ENCODE peak calls at places on chromosome 13, in nine cellular contexts. R, M, K, O, Y, U, J, A and L are unnamed samples.

GRCh38 chr13:109725995-109726637 is 60.3 kb downstream of the IRS2 start:
- DNase-seq in R (no peak), M (no peak), K (no peak), O (no peak), Y (no peak), U (no peak), J (no peak), A (no peak), L (no peak)

GRCh38 chr13:79483302-79483701 is 2.3 kb downstream of the NDFIP2 start:
- DNase-seq in R (no peak), M (no peak), K (no peak), O (peak), Y (no peak), U (no peak), J (peak), A (no peak), L (no peak)

GRCh38 chr13:23449386-23450162 is 16.1 kb upstream of the SACS start:
- DNase-seq in R (no peak), M (no peak), K (peak), O (no peak), Y (no peak), U (no peak), J (no peak), A (no peak), L (no peak)

GRCh38 chr13:96629331-96629730 is 364.9 kb downstream of the OXGR1 start:
- DNase-seq in R (no peak), M (no peak), K (no peak), O (no peak), Y (no peak), U (no peak), J (no peak), A (no peak), L (no peak)

GRCh38 chr13:112954488-112955270 is 14.3 kb upstream of the MCF2L start:
- DNase-seq in R (no peak), M (no peak), K (no peak), O (no peak), Y (no peak), U (no peak), J (no peak), A (peak), L (no peak)

GRCh38 chr13:49216334-49216733 is 3.8 kb upstream of the MLNR start:
- DNase-seq in R (no peak), M (no peak), K (no peak), O (no peak), Y (no peak), U (no peak), J (no peak), A (no peak), L (no peak)

GRCh38 chr13:48477191-48477855 is 55.6 kb downstream of the RCBTB2 start:
- DNase-seq in R (no peak), M (no peak), K (no peak), O (no peak), Y (no peak), U (no peak), J (no peak), A (no peak), L (no peak)

GRCh38 chr13:24506698-24507335 is 5.8 kb downstream of the PARP4 start:
- DNase-seq in R (no peak), M (no peak), K (no peak), O (no peak), Y (no peak), U (no peak), J (no peak), A (no peak), L (no peak)

GRCh38 chr13:81017525-81018152 is 676.7 kb upstream of the SPRY2 start:
- DNase-seq in R (no peak), M (no peak), K (peak), O (peak), Y (no peak), U (peak), J (peak), A (no peak), L (peak)

GRCh38 chr13:109074436-109074835 is 445.0 kb downstream of the MYO16 start:
- DNase-seq in R (no peak), M (no peak), K (no peak), O (no peak), Y (no peak), U (no peak), J (no peak), A (no peak), L (no peak)

GRCh38 chr13:102361113-102361512 is 40.7 kb downstream of the FGF14 start:
- DNase-seq in R (no peak), M (no peak), K (no peak), O (no peak), Y (no peak), U (no peak), J (no peak), A (no peak), L (no peak)

GRCh38 chr13:39457274-39457673 is 145.7 kb downstream of the LHFPL6 start:
- DNase-seq in R (no peak), M (no peak), K (no peak), O (no peak), Y (no peak), U (no peak), J (no peak), A (no peak), L (no peak)

GRCh38 chr13:83980322-83980721 is 98.0 kb upstream of the SLITRK1 start:
- DNase-seq in R (no peak), M (no peak), K (no peak), O (no peak), Y (no peak), U (no peak), J (no peak), A (no peak), L (no peak)

GRCh38 chr13:113820813-113821651 is 42.8 kb downstream of the GAS6 start:
- DNase-seq in R (peak), M (peak), K (no peak), O (peak), Y (peak), U (peak), J (peak), A (peak), L (peak)

GRCh38 chr13:42099962-42100675 is 51.7 kb downstream of the DGKH start:
- DNase-seq in R (no peak), M (no peak), K (no peak), O (no peak), Y (no peak), U (no peak), J (no peak), A (no peak), L (no peak)

GRCh38 chr13:54563286-54563685 is 1534.7 kb downstream of the OLFM4 start:
- DNase-seq in R (no peak), M (no peak), K (no peak), O (no peak), Y (no peak), U (no peak), J (no peak), A (no peak), L (no peak)

GRCh38 chr13:73765651-73766384 is 368.4 kb downstream of the KLF12 start:
- DNase-seq in R (no peak), M (peak), K (peak), O (peak), Y (peak), U (no peak), J (peak), A (peak), L (peak)

GRCh38 chr13:53052675-53053074 is 24.1 kb downstream of the OLFM4 start:
- DNase-seq in R (no peak), M (no peak), K (no peak), O (no peak), Y (no peak), U (no peak), J (no peak), A (no peak), L (no peak)

GRCh38 chr13:99196466-99197256 is 4.0 kb upstream of the UBAC2 start:
- DNase-seq in R (no peak), M (no peak), K (no peak), O (no peak), Y (no peak), U (no peak), J (no peak), A (no peak), L (no peak)

GRCh38 chr13:32264407-32264806 is 50.8 kb downstream of the ZAR1L start:
- DNase-seq in R (no peak), M (peak), K (no peak), O (peak), Y (peak), U (no peak), J (peak), A (peak), L (no peak)

GRCh38 chr13:29746167-29746677 is 104.2 kb downstream of the UBL3 start:
- DNase-seq in R (no peak), M (no peak), K (no peak), O (no peak), Y (no peak), U (no peak), J (peak), A (no peak), L (no peak)

GRCh38 chr13:30181856-30182651 is 125.3 kb downstream of the KATNAL1 start:
- DNase-seq in R (no peak), M (no peak), K (peak), O (no peak), Y (no peak), U (no peak), J (no peak), A (no peak), L (no peak)

GRCh38 chr13:105410602-105411001 is 1124.9 kb downstream of the EFNB2 start:
- DNase-seq in R (no peak), M (peak), K (peak), O (peak), Y (peak), U (peak), J (peak), A (no peak), L (no peak)

GRCh38 chr13:73870970-73871935 is 263.0 kb downstream of the KLF12 start:
- DNase-seq in R (no peak), M (no peak), K (no peak), O (peak), Y (no peak), U (no peak), J (peak), A (no peak), L (no peak)

GRCh38 chr13:105471683-105472082 is 1063.8 kb downstream of the EFNB2 start:
- DNase-seq in R (no peak), M (no peak), K (no peak), O (peak), Y (no peak), U (no peak), J (peak), A (no peak), L (no peak)

GRCh38 chr13:24215007-24215633 is 54.6 kb downstream of the SPATA13 start:
- DNase-seq in R (no peak), M (no peak), K (no peak), O (no peak), Y (no peak), U (no peak), J (no peak), A (no peak), L (no peak)

GRCh38 chr13:78607409-78608253 is 4.3 kb upstream of the POU4F1 start:
- DNase-seq in R (no peak), M (no peak), K (peak), O (no peak), Y (no peak), U (no peak), J (no peak), A (no peak), L (no peak)

GRCh38 chr13:95784161-95784880 is 107.4 kb downstream of the DNAJC3 start:
- DNase-seq in R (peak), M (no peak), K (no peak), O (peak), Y (no peak), U (peak), J (peak), A (no peak), L (peak)

GRCh38 chr13:66341978-66342377 is 888.2 kb downstream of the PCDH9 start:
- DNase-seq in R (no peak), M (no peak), K (no peak), O (peak), Y (no peak), U (no peak), J (no peak), A (no peak), L (no peak)

GRCh38 chr13:20188649-20189553 is 3.8 kb downstream of the GJB2 start:
- DNase-seq in R (no peak), M (no peak), K (peak), O (no peak), Y (no peak), U (peak), J (no peak), A (no peak), L (no peak)
- TF ChIP-seq CTCF in R (no peak), M (no peak), K (peak), O (no peak), Y (no peak), U (no peak), J (no peak), A (no peak), L (no peak)

DNA sequence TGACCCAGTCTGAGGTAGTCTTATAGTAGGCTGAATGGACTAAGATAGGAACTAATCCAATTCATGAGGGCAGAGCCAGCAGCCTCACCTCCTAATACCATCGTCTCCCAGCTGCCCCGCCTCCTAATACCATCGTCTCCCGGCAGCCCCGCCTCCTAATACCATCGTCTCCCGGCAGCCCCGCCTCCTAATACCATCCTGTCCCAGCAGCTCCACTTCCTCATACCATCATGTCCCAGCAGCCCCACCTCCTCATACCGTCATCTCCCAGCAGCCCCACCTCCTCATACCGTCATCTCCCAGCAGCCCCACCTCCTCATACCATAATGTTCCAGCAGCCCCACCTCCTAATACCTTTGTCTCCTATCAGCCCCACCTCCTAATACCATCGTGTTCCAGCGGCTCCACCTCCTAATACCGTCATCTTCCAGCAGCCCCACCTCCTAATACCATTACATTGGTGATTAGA is 2.5 kb upstream of the ARGLU1 start:
- DNase-seq in R (peak), M (peak), K (peak), O (peak), Y (peak), U (peak), J (peak), A (peak), L (no peak)
- H3K4me3 ChIP-seq in R (no peak), M (no peak), K (peak), O (no peak), Y (peak), U (peak), J (no peak), A (peak), L (no peak)

GRCh38 chr13:44649834-44650233 is 73.7 kb upstream of the TSC22D1 start:
- DNase-seq in R (no peak), M (no peak), K (no peak), O (no peak), Y (no peak), U (no peak), J (no peak), A (no peak), L (no peak)

GRCh38 chr13:44651724-44652123 is 75.6 kb upstream of the TSC22D1 start:
- DNase-seq in R (no peak), M (no peak), K (no peak), O (no peak), Y (no peak), U (no peak), J (no peak), A (no peak), L (no peak)

GRCh38 chr13:44652223-44652622 is 76.1 kb upstream of the TSC22D1 start:
- DNase-seq in R (no peak), M (no peak), K (no peak), O (no peak), Y (no peak), U (no peak), J (peak), A (no peak), L (no peak)

GRCh38 chr13:44653261-44653660 is 77.1 kb upstream of the TSC22D1 start:
- DNase-seq in R (peak), M (no peak), K (no peak), O (peak), Y (no peak), U (no peak), J (peak), A (no peak), L (no peak)

GRCh38 chr13:44651209-44651608 is 75.1 kb upstream of the TSC22D1 start:
- DNase-seq in R (no peak), M (no peak), K (no peak), O (no peak), Y (no peak), U (no peak), J (no peak), A (no peak), L (no peak)
- TF ChIP-seq CTCF in R (no peak), M (no peak), K (no peak), O (no peak), Y (no peak), U (no peak), J (no peak), A (no peak), L (peak)

GRCh38 chr13:50911051-50911690 is 1.6 kb downstream of the RNASEH2B start:
- DNase-seq in R (no peak), M (no peak), K (peak), O (peak), Y (no peak), U (no peak), J (peak), A (no peak), L (no peak)
- H3K4me3 ChIP-seq in R (no peak), M (peak), K (peak), O (peak), Y (peak), U (peak), J (peak), A (peak), L (peak)

DNA sequence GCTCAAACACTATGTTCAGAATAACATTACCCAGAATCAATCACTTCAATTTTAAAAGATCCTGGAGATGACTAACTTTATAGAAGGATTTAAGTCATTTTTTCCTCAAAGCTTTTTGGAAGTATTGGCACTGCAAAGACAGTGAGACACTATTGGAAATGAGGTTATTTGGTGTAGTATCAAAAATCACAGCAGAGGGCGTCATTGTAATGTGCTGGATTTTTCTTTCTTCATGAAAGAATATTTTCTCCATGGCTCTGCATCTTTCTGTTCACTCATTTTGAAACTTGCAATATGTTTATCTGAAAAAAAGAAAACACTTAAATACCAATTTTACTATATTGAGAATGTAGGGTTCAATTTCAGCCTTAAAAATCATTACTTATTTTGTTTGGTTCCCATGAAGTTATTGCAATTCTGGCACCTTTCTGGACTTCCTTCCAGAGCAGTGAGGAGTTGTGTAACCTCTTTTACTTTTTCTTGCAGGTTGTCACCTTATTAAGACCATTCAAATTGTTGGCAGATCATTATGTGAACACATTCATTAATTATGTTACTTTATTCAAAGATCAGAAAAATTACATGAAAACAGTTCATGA is 3.7 kb upstream of the CSNK1A1L start:
- DNase-seq in R (peak), M (no peak), K (peak), O (peak), Y (no peak), U (peak), J (peak), A (no peak), L (no peak)
- TF ChIP-seq CTCF in R (peak), M (peak), K (peak), O (peak), Y (peak), U (peak), J (peak), A (peak), L (peak)

DNA sequence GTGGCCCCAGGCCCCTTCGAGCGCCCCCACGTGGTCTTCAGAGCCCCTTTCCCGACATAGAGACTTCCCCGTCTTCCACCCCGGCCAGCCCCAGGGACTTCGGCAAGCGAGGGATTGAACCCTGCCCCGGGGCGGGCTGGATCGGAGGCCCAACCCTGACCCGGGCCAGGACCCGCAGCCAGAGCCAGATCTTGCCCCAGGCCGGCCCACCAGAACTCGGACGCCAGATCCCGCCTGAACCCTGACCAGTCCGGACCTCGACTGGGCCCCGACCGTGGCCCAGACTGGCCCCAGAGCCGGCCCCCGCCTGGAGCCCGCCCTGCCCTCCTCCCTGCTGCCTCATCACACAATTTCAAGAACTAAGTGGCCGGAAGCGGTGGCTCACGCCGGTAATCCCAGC is 253 bp upstream of the TPTE2 start:
- DNase-seq in R (no peak), M (no peak), K (no peak), O (no peak), Y (no peak), U (no peak), J (no peak), A (no peak), L (no peak)
- H3K4me3 ChIP-seq in R (no peak), M (no peak), K (no peak), O (no peak), Y (no peak), U (no peak), J (no peak), A (no peak), L (no peak)

DNA sequence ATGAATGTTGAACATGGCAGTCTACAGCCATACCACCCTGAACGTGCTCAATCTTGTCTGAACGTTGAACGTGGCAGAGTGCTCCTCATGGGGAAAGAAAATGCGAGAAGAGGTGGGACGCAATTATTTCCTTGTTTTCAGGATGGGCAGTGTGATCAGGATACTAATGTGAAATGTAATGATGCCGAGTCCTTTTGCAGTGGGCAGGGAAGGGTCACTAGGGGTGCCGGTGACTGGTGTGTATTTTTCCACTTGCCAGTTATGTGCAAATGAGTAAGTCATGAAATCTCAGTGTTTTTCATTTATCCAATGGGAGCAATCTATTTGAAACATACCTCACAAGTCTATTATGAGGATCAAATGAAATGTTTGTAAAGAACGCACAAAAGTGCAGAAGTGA is 84.8 kb downstream of the LNX2 start:
- DNase-seq in R (no peak), M (no peak), K (no peak), O (peak), Y (no peak), U (peak), J (no peak), A (no peak), L (no peak)
- TF ChIP-seq CTCF in R (no peak), M (no peak), K (no peak), O (no peak), Y (no peak), U (peak), J (no peak), A (no peak), L (no peak)

GRCh38 chr13:20867408-20867807 is 35.1 kb downstream of the XPO4 start:
- DNase-seq in R (no peak), M (no peak), K (no peak), O (no peak), Y (no peak), U (no peak), J (no peak), A (no peak), L (no peak)

GRCh38 chr13:20877902-20878301 is 24.6 kb downstream of the XPO4 start:
- DNase-seq in R (no peak), M (no peak), K (no peak), O (no peak), Y (no peak), U (no peak), J (no peak), A (no peak), L (no peak)

GRCh38 chr13:20870829-20871228 is 31.7 kb downstream of the XPO4 start:
- DNase-seq in R (no peak), M (no peak), K (no peak), O (no peak), Y (no peak), U (no peak), J (no peak), A (no peak), L (no peak)

GRCh38 chr13:20869540-20869939 is 33.0 kb downstream of the XPO4 start:
- DNase-seq in R (no peak), M (no peak), K (no peak), O (peak), Y (no peak), U (no peak), J (peak), A (no peak), L (no peak)

DNA sequence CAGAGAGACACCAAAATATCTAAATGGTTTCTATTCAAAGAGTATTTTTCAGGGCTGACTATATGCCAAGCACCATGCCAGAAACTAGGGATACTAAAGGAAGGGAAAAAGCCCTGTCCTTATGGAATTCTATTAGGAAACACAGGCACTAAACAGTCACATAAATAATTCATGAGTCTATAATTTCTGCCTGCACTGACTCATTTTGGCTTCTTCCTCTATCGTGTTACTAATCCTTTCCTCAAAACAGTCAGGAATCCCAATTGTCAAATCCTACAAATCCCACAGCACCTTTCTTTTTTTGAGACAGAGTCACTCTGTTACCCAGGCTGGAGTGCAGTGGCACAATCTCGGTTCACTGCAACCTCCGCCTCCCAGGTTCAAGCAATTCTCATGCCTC is 29.2 kb downstream of the XPO4 start:
- DNase-seq in R (peak), M (no peak), K (peak), O (peak), Y (no peak), U (no peak), J (peak), A (no peak), L (no peak)
- H3K4me3 ChIP-seq in R (no peak), M (no peak), K (peak), O (no peak), Y (no peak), U (no peak), J (no peak), A (no peak), L (no peak)